ENCODE peak calls at places on chromosomes 1 and 21, in five cellular contexts. T is HCT116, C is SK-N-SH, E is endothelial cell of umbilical vein, D is transverse colon. A is an unnamed sample. For H3K4me1, the result is how much of the 10 kb centered on the place peaks cover.

GRCh38 chr21:33561373-33561772 is 18.5 kb downstream of the SON start:
- DNase-seq in T (no peak), C (no peak), E (no peak), D (no peak), A (no peak)

GRCh38 chr1:81834921-81835698 is 34.4 kb downstream of the ADGRL2 start:
- DNase-seq in T (no peak), C (no peak), E (peak), D (no peak), A (no peak)

GRCh38 chr1:108896160-108897150 is 19.7 kb downstream of the GPSM2 start:
- DNase-seq in T (no peak), C (no peak), E (no peak), D (no peak), A (peak)

GRCh38 chr1:177809844-177810243 is 160.0 kb downstream of the SEC16B start:
- DNase-seq in T (no peak), C (no peak), E (no peak), D (no peak), A (no peak)

GRCh38 chr21:34022557-34023335 is 50.6 kb upstream of the MRPS6 start:
- DNase-seq in T (no peak), C (no peak), E (no peak), D (no peak), A (peak)

GRCh38 chr1:110130113-110130591 is 17.9 kb downstream of the UBL4B start:
- DNase-seq in T (no peak), C (no peak), E (no peak), D (no peak), A (no peak)

GRCh38 chr1:95352767-95353166 is 118.8 kb downstream of the RWDD3 start:
- DNase-seq in T (no peak), C (no peak), E (no peak), D (no peak), A (no peak)

GRCh38 chr1:166884040-166884642 is 8.1 kb upstream of the TADA1 start:
- DNase-seq in T (no peak), C (peak), E (peak), D (peak), A (peak)

GRCh38 chr1:228015276-228016180 is 8.7 kb downstream of the WNT3A start:
- DNase-seq in T (no peak), C (no peak), E (no peak), D (no peak), A (no peak)

GRCh38 chr1:216183427-216183826 is 239.8 kb downstream of the USH2A start:
- DNase-seq in T (no peak), C (no peak), E (no peak), D (no peak), A (no peak)

GRCh38 chr1:9869831-9870251 is 40.2 kb downstream of the CTNNBIP1 start:
- DNase-seq in T (no peak), C (no peak), E (no peak), D (peak), A (no peak)

GRCh38 chr1:116907351-116907750 is 2.4 kb upstream of the PTGFRN start:
- DNase-seq in T (no peak), C (no peak), E (no peak), D (no peak), A (peak)

GRCh38 chr1:30879126-30879786 is 29.3 kb downstream of the SDC3 start:
- DNase-seq in T (no peak), C (no peak), E (peak), D (no peak), A (no peak)

GRCh38 chr1:36165145-36165544 is 9.2 kb downstream of the MAP7D1 start:
- DNase-seq in T (no peak), C (no peak), E (no peak), D (no peak), A (no peak)
- H3K4me1 ChIP-seq in T (under half), C (under half), E (under half), D (under half), A (half or more)

DNA sequence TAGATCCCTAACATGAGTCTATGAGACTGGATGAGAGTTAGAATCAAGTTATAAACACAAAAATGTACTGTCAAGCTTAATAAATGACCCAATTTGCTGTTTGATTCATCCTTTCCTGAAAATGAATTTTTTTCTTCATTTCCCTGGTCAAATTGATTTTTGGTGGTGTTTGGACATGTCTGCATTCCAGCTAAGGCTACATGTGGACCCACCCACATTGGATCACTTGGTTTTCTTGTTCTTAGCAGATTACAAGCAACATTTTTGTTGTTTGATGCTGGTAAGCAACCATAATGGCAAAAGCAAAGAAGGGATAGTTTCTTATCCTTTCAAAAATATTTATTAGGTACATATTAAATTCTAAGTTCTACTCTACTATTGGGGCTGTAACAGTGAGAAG is 181.1 kb downstream of the NEK7 start:
- DNase-seq in T (no peak), C (no peak), E (no peak), D (no peak), A (no peak)
- TF ChIP-seq POLR2AphosphoS5 in T (no peak), C (no peak), E (no peak), D (no peak), A (no peak)

GRCh38 chr1:15311122-15311822 is 64.2 kb downstream of the FHAD1 start:
- DNase-seq in T (no peak), C (no peak), E (no peak), D (no peak), A (no peak)
- H3K4me1 ChIP-seq in T (under half), C (under half), E (under half), D (under half), A (under half)

GRCh38 chr1:46687095-46687659 is 15.5 kb downstream of the TEX38 start:
- DNase-seq in T (no peak), C (no peak), E (peak), D (peak), A (peak)
- TF ChIP-seq POLR2AphosphoS5 in T (no peak), C (no peak), E (no peak), D (peak), A (peak)

DNA sequence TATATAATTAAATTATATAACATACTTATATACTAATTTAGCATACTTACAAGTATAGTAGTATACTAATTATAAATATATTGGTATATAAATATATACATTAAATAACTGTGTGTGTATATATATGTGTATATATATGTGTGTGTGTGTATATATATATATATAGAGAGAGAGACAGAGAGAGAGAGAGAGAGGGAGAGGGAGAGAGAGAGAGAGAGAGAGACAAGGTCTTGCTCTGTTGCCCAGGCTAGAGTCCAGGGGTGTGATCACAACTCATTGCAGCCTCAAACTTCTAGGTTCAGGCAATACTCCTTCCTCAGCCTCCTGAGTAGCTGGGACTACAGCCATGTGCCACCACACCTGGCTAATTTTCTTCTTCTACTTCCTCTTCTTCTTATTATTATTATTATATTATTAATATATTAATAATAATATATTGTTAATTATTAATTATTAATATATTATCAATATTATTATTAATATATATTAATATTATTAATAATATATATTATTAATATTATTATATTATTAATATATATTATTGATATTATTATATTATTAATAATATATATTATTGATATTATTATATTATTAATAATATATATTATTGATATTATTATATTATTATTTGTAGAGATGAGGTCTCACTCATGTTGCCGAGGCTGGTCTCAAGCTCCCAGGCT is 185.5 kb downstream of the CRB1 start:
- DNase-seq in T (no peak), C (no peak), E (no peak), D (no peak), A (no peak)
- H3K4me1 ChIP-seq in T (under half), C (under half), E (under half), D (under half), A (under half)

GRCh38 chr1:23530750-23531651 is at the start of gene E2F2:
- DNase-seq in T (peak), C (peak), E (peak), D (peak), A (peak)
- TF ChIP-seq POLR2AphosphoS5 in T (peak), C (peak), E (peak), D (peak), A (peak)

A was measured in sigmoid colon.